ENCODE peak calls at places on chromosomes 12 and 14, in eight cellular contexts. T, B, F, I, Y, J, E and A are unnamed samples.

GRCh38 chr12:18595406-18595805 is 142.4 kb downstream of the PLCZ1 start:
- DNase-seq in T (no peak), B (no peak), F (no peak), I (no peak), Y (no peak), J (no peak), E (no peak), A (no peak)

GRCh38 chr12:85448548-85449139 is 168.6 kb downstream of the ALX1 start:
- DNase-seq in T (peak; percentile 32), B (peak; percentile 9), F (no peak), I (no peak), Y (peak; percentile 31), J (no peak), E (no peak), A (no peak)

GRCh38 chr14:71482701-71483100 is 449.5 kb upstream of the RGS6 start:
- DNase-seq in T (no peak), B (no peak), F (no peak), I (no peak), Y (peak; percentile 70), J (no peak), E (no peak), A (no peak)

GRCh38 chr14:55867726-55868125 is 250.5 kb upstream of the PELI2 start:
- DNase-seq in T (no peak), B (no peak), F (no peak), I (no peak), Y (peak; percentile 69), J (no peak), E (no peak), A (no peak)

GRCh38 chr12:7915911-7916403 is 20.0 kb downstream of the SLC2A3 start:
- DNase-seq in T (no peak), B (no peak), F (no peak), I (no peak), Y (no peak), J (no peak), E (no peak), A (no peak)

GRCh38 chr14:61889914-61890351 is 127.7 kb downstream of the SNAPC1 start:
- DNase-seq in T (no peak), B (no peak), F (no peak), I (no peak), Y (no peak), J (no peak), E (no peak), A (no peak)

GRCh38 chr14:61113561-61113960 is 132.5 kb downstream of the SLC38A6 start:
- DNase-seq in T (no peak), B (no peak), F (no peak), I (no peak), Y (no peak), J (no peak), E (no peak), A (no peak)

GRCh38 chr14:25011095-25011494 is 38.9 kb downstream of the STXBP6 start:
- DNase-seq in T (peak; percentile 19), B (no peak), F (no peak), I (no peak), Y (no peak), J (no peak), E (no peak), A (no peak)

GRCh38 chr14:70254476-70254961 is 65.8 kb upstream of the SLC8A3 start:
- DNase-seq in T (peak; percentile 77), B (peak; percentile 36), F (no peak), I (no peak), Y (peak; percentile 15), J (no peak), E (peak; percentile 47), A (peak; percentile 82)

GRCh38 chr14:28651148-28651547 is 115.4 kb upstream of the FOXG1 start:
- DNase-seq in T (no peak), B (no peak), F (no peak), I (no peak), Y (peak; percentile 70), J (no peak), E (no peak), A (peak; percentile 22)

GRCh38 chr14:81193924-81194633 is 26.7 kb downstream of the GTF2A1 start:
- DNase-seq in T (no peak), B (no peak), F (no peak), I (no peak), Y (no peak), J (no peak), E (no peak), A (no peak)

GRCh38 chr12:62640910-62641448 is 174.4 kb downstream of the MON2 start:
- DNase-seq in T (no peak), B (peak; percentile 24), F (no peak), I (no peak), Y (peak; percentile 72), J (no peak), E (no peak), A (no peak)

GRCh38 chr14:72547999-72548398 is 345.9 kb downstream of the DPF3 start:
- DNase-seq in T (no peak), B (no peak), F (no peak), I (no peak), Y (no peak), J (no peak), E (no peak), A (no peak)

GRCh38 chr12:48998497-48999353 is 450 bp downstream of the DDN start:
- DNase-seq in T (no peak), B (no peak), F (no peak), I (no peak), Y (peak; percentile 22), J (no peak), E (peak; percentile 41), A (no peak)

GRCh38 chr14:77707724-77708408 is at the start of the genes ALKBH1 and SLIRP:
- DNase-seq in T (peak; percentile 89), B (peak; percentile 86), F (peak; percentile 92), I (peak; percentile 80), Y (peak; percentile 84), J (peak; percentile 76), E (peak; percentile 86), A (peak; percentile 88)

GRCh38 chr14:45267084-45267483 is 14.1 kb upstream of the MIS18BP1 start:
- DNase-seq in T (no peak), B (no peak), F (no peak), I (no peak), Y (no peak), J (no peak), E (no peak), A (no peak)

GRCh38 chr14:68444449-68445168 is 348.3 kb downstream of the ZFP36L1 start:
- DNase-seq in T (peak; percentile 18), B (no peak), F (peak; percentile 75), I (no peak), Y (peak; percentile 55), J (no peak), E (peak; percentile 30), A (no peak)

GRCh38 chr12:60174476-60174875 is 578.6 kb downstream of the SLC16A7 start:
- DNase-seq in T (no peak), B (no peak), F (no peak), I (no peak), Y (peak; percentile 64), J (no peak), E (no peak), A (no peak)

GRCh38 chr14:89977668-89978067 is 21.9 kb downstream of the TDP1 start:
- DNase-seq in T (no peak), B (no peak), F (no peak), I (no peak), Y (no peak), J (no peak), E (no peak), A (no peak)

GRCh38 chr14:67411820-67412421 is at the start of gene PLEK2:
- DNase-seq in T (peak; percentile 94), B (peak; percentile 33), F (peak; percentile 72), I (peak; percentile 29), Y (peak; percentile 54), J (peak; percentile 10), E (peak; percentile 42), A (no peak)